ENCODE peak calls at places on chromosomes 7 and 10, in seven cellular contexts. Z is DMS153; D is posterior vena cava; H is ecto neural progenitor cell; J is WERI-Rb-1; P is activated T-helper 1 cell treated with anti-CD3 and anti-CD28 coated beads, Interleukin-2, amount 50 U/mL, for 16 hours; F is activated effector memory CD4-positive, alpha-beta T cell treated with Interleukin-2 at 50 U/mL for 16 hours. Q is an unnamed sample.

GRCh38 chr7:101605611-101606010 is 23.5 kb downstream of the MYL10 start:
- DNase-seq in H (no peak), J (no peak), D (no peak), P (no peak), F (no peak), Z (no peak), Q (no peak)

GRCh38 chr10:29501692-29502091 is 133.1 kb downstream of the SVIL start:
- DNase-seq in J (no peak), F (no peak), Z (no peak), D (no peak), H (no peak), P (no peak), Q (no peak)

GRCh38 chr7:147509859-147510542 is 1080.6 kb upstream of the C7orf33 start:
- DNase-seq in J (no peak), Z (no peak), P (no peak), D (no peak), F (no peak), H (no peak), Q (no peak)

GRCh38 chr7:18829518-18830252 is 287.8 kb downstream of the TWIST1 start:
- DNase-seq in D (no peak), F (no peak), P (no peak), Z (no peak), J (no peak), H (no peak), Q (no peak)

GRCh38 chr10:132291826-132292225 is 15.9 kb downstream of the STK32C start:
- DNase-seq in P (no peak), D (peak; percentile 35), F (no peak), Z (no peak), J (no peak), H (no peak), Q (no peak)

GRCh38 chr10:113565364-113565763 is 12.5 kb downstream of the HABP2 start:
- DNase-seq in D (no peak), J (no peak), H (peak; percentile 54), P (no peak), Z (peak; percentile 25), F (no peak), Q (no peak)

GRCh38 chr10:99532687-99533495 is at the start of gene NKX2-3:
- DNase-seq in H (peak; percentile 88), P (no peak), F (no peak), D (peak; percentile 84), J (peak; percentile 96), Z (peak; percentile 21), Q (no peak)

GRCh38 chr10:10333622-10334021 is 684.0 kb upstream of the CELF2 start:
- DNase-seq in F (no peak), H (no peak), J (no peak), P (no peak), Z (no peak), D (no peak), Q (no peak)

GRCh38 chr7:157404845-157405481 is 68.2 kb downstream of the DNAJB6 start:
- DNase-seq in H (no peak), P (no peak), Z (no peak), J (no peak), F (no peak), D (peak; percentile 80), Q (no peak)

GRCh38 chr7:28623105-28623730 is 210.9 kb downstream of the CREB5 start:
- DNase-seq in J (no peak), P (no peak), Z (no peak), H (no peak), F (no peak), D (no peak), Q (no peak)

Q was measured in activated gamma-delta T cell.